ENCODE peak calls at places on chromosomes 6 and 20, in eight cellular contexts. O is neural crest cell; A is NCI-H1105; U is breast epithelium; N is naive thymus-derived CD8-positive, alpha-beta T cell; T is CD8-positive, alpha-beta T cell; J is C1 segment of cervical spinal cord; I is T-helper 17 cell. F is an unnamed sample.

GRCh38 chr6:63567966-63568365 is 4.3 kb upstream of the LOC128125822 start:
- DNase-seq in O (no peak), A (no peak), U (no peak), N (no peak), T (no peak), J (no peak), I (no peak), F (no peak)

GRCh38 chr6:4055420-4056041 is 23.4 kb downstream of the FAM217A start:
- DNase-seq in O (no peak), A (no peak), U (no peak), N (no peak), T (no peak), J (no peak), I (no peak), F (no peak)

GRCh38 chr6:111818539-111819226 is 54.6 kb downstream of the FYN start:
- DNase-seq in O (no peak), A (no peak), U (no peak), N (no peak), T (no peak), J (no peak), I (no peak), F (no peak)

GRCh38 chr20:11995750-11996567 is 78.3 kb downstream of the BTBD3 start:
- DNase-seq in O (peak; percentile 2), A (no peak), U (no peak), N (no peak), T (no peak), J (no peak), I (no peak), F (no peak)

GRCh38 chr6:17417817-17418216 is 24.4 kb downstream of the CAP2 start:
- DNase-seq in O (no peak), A (no peak), U (no peak), N (no peak), T (no peak), J (no peak), I (no peak), F (no peak)

GRCh38 chr6:146595981-146596731 is 2.6 kb upstream of the ADGB start:
- DNase-seq in O (no peak), A (no peak), U (no peak), N (no peak), T (no peak), J (no peak), I (no peak), F (no peak)

GRCh38 chr20:38094373-38094775 is 60.8 kb downstream of the RPRD1B start:
- DNase-seq in O (no peak), A (no peak), U (no peak), N (no peak), T (no peak), J (no peak), I (no peak), F (no peak)

GRCh38 chr6:7912736-7913517 is 2.3 kb upstream of the TXNDC5 start:
- DNase-seq in O (no peak), A (no peak), U (no peak), N (no peak), T (no peak), J (no peak), I (no peak), F (no peak)

GRCh38 chr6:26032387-26033131 is 54.7 kb upstream of the HFE start:
- DNase-seq in O (no peak), A (no peak), U (no peak), N (no peak), T (no peak), J (peak; percentile 50), I (no peak), F (no peak)

GRCh38 chr20:50593005-50593335 is 82.8 kb downstream of the PTPN1 start:
- DNase-seq in O (no peak), A (no peak), U (no peak), N (no peak), T (no peak), J (no peak), I (no peak), F (no peak)

GRCh38 chr6:108492131-108492766 is 68.5 kb upstream of the FOXO3 start:
- DNase-seq in O (no peak), A (peak; percentile 10), U (no peak), N (no peak), T (no peak), J (no peak), I (no peak), F (no peak)

GRCh38 chr6:65452333-65452732 is 254.7 kb downstream of the EYS start:
- DNase-seq in O (no peak), A (no peak), U (no peak), N (no peak), T (no peak), J (no peak), I (no peak), F (no peak)

GRCh38 chr6:24899647-24900325 is 36.0 kb downstream of the RIPOR2 start:
- DNase-seq in O (no peak), A (no peak), U (no peak), N (peak; percentile 49), T (no peak), J (no peak), I (no peak), F (no peak)

GRCh38 chr6:98458713-98459112 is 375.7 kb upstream of the POU3F2 start:
- DNase-seq in O (no peak), A (no peak), U (no peak), N (no peak), T (no peak), J (no peak), I (no peak), F (no peak)

GRCh38 chr20:6882911-6883310 is 115.4 kb downstream of the BMP2 start:
- DNase-seq in O (no peak), A (no peak), U (no peak), N (no peak), T (no peak), J (no peak), I (no peak), F (no peak)

GRCh38 chr20:3367125-3367524 is 40.3 kb downstream of the DNAAF9 start:
- DNase-seq in O (no peak), A (no peak), U (no peak), N (no peak), T (no peak), J (no peak), I (no peak), F (no peak)

GRCh38 chr20:16100767-16101166 is 472.5 kb downstream of the KIF16B start:
- DNase-seq in O (no peak), A (no peak), U (no peak), N (no peak), T (no peak), J (no peak), I (no peak), F (no peak)

GRCh38 chr6:38522322-38522721 is 117.4 kb downstream of the BTBD9 start:
- DNase-seq in O (no peak), A (no peak), U (no peak), N (no peak), T (no peak), J (no peak), I (no peak), F (no peak)

GRCh38 chr6:151276112-151276745 is 36.5 kb downstream of the AKAP12 start:
- DNase-seq in O (no peak), A (no peak), U (no peak), N (no peak), T (no peak), J (peak; percentile 73), I (no peak), F (peak; percentile 73)

GRCh38 chr6:135680964-135681913 is 170.3 kb upstream of the PDE7B start:
- DNase-seq in O (no peak), A (no peak), U (no peak), N (no peak), T (no peak), J (no peak), I (no peak), F (no peak)

GRCh38 chr6:117441824-117442264 is 16.1 kb upstream of the ROS1 start:
- DNase-seq in O (no peak), A (no peak), U (no peak), N (no peak), T (no peak), J (no peak), I (no peak), F (no peak)

GRCh38 chr6:27066381-27066780 is 181.1 kb upstream of the PRSS16 start:
- DNase-seq in O (no peak), A (no peak), U (no peak), N (no peak), T (no peak), J (no peak), I (no peak), F (no peak)

GRCh38 chr20:46649965-46650542 is 1.2 kb downstream of the SLC13A3 start:
- DNase-seq in O (no peak), A (no peak), U (no peak), N (no peak), T (no peak), J (no peak), I (no peak), F (no peak)

GRCh38 chr20:61890210-61890609 is 175.5 kb downstream of the TAF4 start:
- DNase-seq in O (no peak), A (no peak), U (no peak), N (no peak), T (no peak), J (no peak), I (no peak), F (no peak)

GRCh38 chr6:34391711-34392496 is 565 bp downstream of the NUDT3 start:
- DNase-seq in O (peak; percentile 58), A (peak; percentile 55), U (peak; percentile 19), N (peak; percentile 13), T (peak; percentile 32), J (peak; percentile 75), I (no peak), F (peak; percentile 72)

GRCh38 chr20:64212750-64213149 is 42.8 kb upstream of the PCMTD2 start:
- DNase-seq in O (no peak), A (no peak), U (no peak), N (no peak), T (no peak), J (peak; percentile 75), I (no peak), F (no peak)

F was measured in glutamatergic neuron.